ENCODE peak calls at places on chromosomes 4 and X, in eight cellular contexts. M is WERI-Rb-1, A is AG04450, V is tibial artery, K is left ventricle myocardium inferior, Z is psoas muscle, C is heart right ventricle, Y is suprapubic skin. D is an unnamed sample.

GRCh38 chrX:48472851-48473717 is 2.9 kb upstream of the FTSJ1 start:
- DNase-seq in Z (no peak), A (no peak), M (peak; percentile 83), V (no peak), K (no peak), C (no peak), Y (no peak), D (no peak)

GRCh38 chrX:47483310-47484268 is 567 bp upstream of the ZNF41 start:
- DNase-seq in K (peak; percentile 21), C (peak; percentile 36), M (peak; percentile 11), Z (peak; percentile 57), Y (no peak), V (peak; percentile 34), A (no peak), D (peak; percentile 33)

GRCh38 chr4:24212642-24213041 is 322.8 kb upstream of the PPARGC1A start:
- DNase-seq in Y (no peak), K (no peak), Z (peak; percentile 42), C (no peak), M (no peak), A (no peak), V (no peak), D (no peak)

GRCh38 chrX:119177278-119177677 is 49.7 kb upstream of the KIAA1210 start:
- DNase-seq in V (no peak), Z (no peak), M (no peak), A (no peak), Y (no peak), K (no peak), C (no peak), D (no peak)

GRCh38 chr4:184100297-184100885 is 117.3 kb downstream of the ENPP6 start:
- DNase-seq in Y (no peak), K (peak; percentile 72), C (peak; percentile 11), A (no peak), Z (peak; percentile 76), V (no peak), M (peak; percentile 77), D (no peak)

GRCh38 chr4:5990446-5991160 is 27.6 kb downstream of the C4orf50 start:
- DNase-seq in V (no peak), M (peak; percentile 4), Z (no peak), Y (peak; percentile 77), K (no peak), A (no peak), C (no peak), D (no peak)

GRCh38 chrX:78665286-78665685 is 6.2 kb upstream of the RTL3 start:
- DNase-seq in V (no peak), A (no peak), Y (no peak), K (no peak), M (no peak), C (no peak), Z (no peak), D (no peak)

GRCh38 chr4:136644279-136644678 is 888.0 kb downstream of the PCDH18 start:
- DNase-seq in A (no peak), Y (no peak), V (no peak), K (no peak), C (no peak), Z (no peak), M (no peak), D (no peak)

GRCh38 chrX:63513825-63514574 is 162.9 kb upstream of the SPIN4 start:
- DNase-seq in V (no peak), A (peak; percentile 56), K (peak; percentile 16), Z (no peak), C (peak; percentile 28), Y (no peak), M (no peak), D (peak; percentile 85)

GRCh38 chr4:25144870-25145481 is 15.3 kb downstream of the SEPSECS start:
- DNase-seq in Y (no peak), V (no peak), A (no peak), C (no peak), Z (no peak), M (no peak), K (no peak), D (peak; percentile 18)

GRCh38 chrX:117376460-117376859 is 740.1 kb downstream of the KLHL13 start:
- DNase-seq in M (no peak), Y (no peak), V (no peak), K (no peak), Z (no peak), A (no peak), C (no peak), D (no peak)

GRCh38 chrX:74349387-74349786 is 45.4 kb downstream of the ZCCHC13 start:
- DNase-seq in A (peak; percentile 48), M (no peak), Z (no peak), K (no peak), Y (no peak), V (no peak), C (no peak), D (peak; percentile 77)

GRCh38 chr4:153645183-153645582 is 38.9 kb upstream of the TLR2 start:
- DNase-seq in K (no peak), M (peak; percentile 20), Y (no peak), A (no peak), C (no peak), V (no peak), Z (no peak), D (no peak)

GRCh38 chrX:104697264-104697663 is 131.3 kb downstream of the IL1RAPL2 start:
- DNase-seq in C (no peak), K (no peak), Z (no peak), M (no peak), Y (no peak), V (no peak), A (no peak), D (no peak)

GRCh38 chr4:68375667-68376559 is 26.0 kb upstream of the YTHDC1 start:
- DNase-seq in A (no peak), M (peak; percentile 26), Y (no peak), K (no peak), C (peak; percentile 23), V (no peak), Z (no peak), D (peak; percentile 54)

GRCh38 chr4:86558799-86559198 is 35.3 kb upstream of the PTPN13 start:
- DNase-seq in Y (no peak), Z (no peak), C (no peak), M (no peak), K (no peak), V (no peak), A (no peak), D (peak; percentile 70)

GRCh38 chr4:86557526-86557925 is 36.6 kb upstream of the PTPN13 start:
- DNase-seq in Z (no peak), M (no peak), V (no peak), Y (no peak), C (no peak), K (no peak), A (no peak), D (peak; percentile 9)

GRCh38 chr4:86556791-86557415 is 37.2 kb upstream of the PTPN13 start:
- DNase-seq in Y (no peak), K (no peak), A (no peak), Z (no peak), C (no peak), M (no peak), V (no peak), D (peak; percentile 36)

GRCh38 chr4:86558258-86558657 is 35.9 kb upstream of the PTPN13 start:
- DNase-seq in Z (no peak), K (no peak), A (no peak), M (no peak), Y (no peak), V (no peak), C (no peak), D (no peak)

DNA sequence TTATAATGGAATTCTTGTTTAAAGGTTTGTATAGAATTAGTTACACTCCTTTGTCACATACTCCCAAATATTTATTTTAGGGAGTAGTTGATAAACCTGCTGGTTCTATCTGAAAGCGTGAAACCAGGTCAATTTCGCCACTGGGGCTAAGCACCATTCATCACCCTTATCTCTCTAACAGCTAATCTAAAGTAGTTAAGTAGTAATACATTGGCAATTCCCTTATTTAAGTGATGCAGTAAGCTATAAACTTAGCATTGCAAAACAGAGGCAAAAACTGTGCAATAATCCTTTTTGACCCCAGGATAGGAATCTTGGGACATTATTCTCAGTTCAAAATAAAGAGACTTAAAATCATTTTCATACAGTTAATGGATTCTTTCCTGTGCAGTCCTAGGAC is 33.7 kb upstream of the PTPN13 start:
- DNase-seq in Z (no peak), V (no peak), Y (no peak), M (peak; percentile 19), A (no peak), C (no peak), K (no peak), D (no peak)
- H3K27ac ChIP-seq in Z (no peak overlapping the region), V (no peak overlapping the region), Y (no peak overlapping the region), M (no peak overlapping the region), A (no peak overlapping the region), C (no peak overlapping the region), K (no peak overlapping the region), D (no peak overlapping the region)

GRCh38 chr4:30856795-30857564 is 136.8 kb downstream of the PCDH7 start:
- DNase-seq in C (no peak), Y (no peak), A (no peak), M (no peak), Z (no peak), V (no peak), K (no peak), D (no peak)
- H3K27ac ChIP-seq in C (no peak overlapping the region), Y (no peak overlapping the region), A (no peak overlapping the region), M (no peak overlapping the region), Z (no peak overlapping the region), V (no peak overlapping the region), K (no peak overlapping the region), D (no peak overlapping the region)

DNA sequence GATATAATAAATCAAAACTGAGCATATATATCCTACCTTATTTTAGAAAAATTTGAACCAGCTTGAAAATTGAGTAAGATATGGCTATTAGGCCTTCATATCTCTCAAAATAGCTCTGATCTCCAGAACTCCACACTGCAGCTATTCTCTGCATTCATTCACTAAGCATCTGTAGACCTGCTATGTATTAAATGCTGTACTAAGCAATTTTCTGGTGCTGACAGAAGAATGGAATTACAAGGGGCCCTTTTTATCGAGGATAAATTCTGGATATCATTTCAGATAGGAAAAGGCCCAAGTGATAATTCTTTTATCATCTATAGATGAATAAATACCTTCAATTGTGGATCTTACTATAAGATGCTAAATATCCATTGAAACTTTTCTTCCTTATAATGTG is 1.9 kb downstream of the THAP6 start:
- DNase-seq in V (no peak), M (no peak), Y (no peak), Z (no peak), C (no peak), A (no peak), K (no peak), D (no peak)
- H3K27ac ChIP-seq in V (peak overlapping the region; percentile 91), M (no peak overlapping the region), Y (no peak overlapping the region), Z (no peak overlapping the region), C (peak overlapping the region; percentile 97), A (no peak overlapping the region), K (no peak overlapping the region), D (no peak overlapping the region)

GRCh38 chrX:45517090-45517973 is 316.7 kb upstream of the DIPK2B start:
- DNase-seq in V (no peak), C (no peak), A (peak; percentile 42), K (no peak), M (no peak), Z (no peak), Y (no peak), D (peak; percentile 86)
- H3K27ac ChIP-seq in V (peak overlapping the region; percentile 41), C (no peak overlapping the region), A (peak overlapping the region; percentile 55), K (no peak overlapping the region), M (no peak overlapping the region), Z (no peak overlapping the region), Y (no peak overlapping the region), D (peak overlapping the region; percentile 81)

D was measured in fibroblast of lung.